ENCODE peak calls at places on chromosomes 16 and 17, in ten cellular contexts. R is lower lobe of right lung; K is CD8-positive, alpha-beta memory T cell; A is nephron progenitor cell; D is AG20443; B is fibroblast of lung; I is B cell; J is stimulated activated effector memory CD8-positive, alpha-beta T cell treated with anti-CD3 and anti-CD28 coated beads, Interleukin-12 subunit alpha, Interleukin-12 subunit beta, amount 100 ng/mL, for 72 hours; Z is putamen; G is activated T-cell treated with anti-CD3 and anti-CD28 coated beads, Interleukin-2, amount 50 U/mL, for 1 hour. F is an unnamed sample.

GRCh38 chr16:86911311-86911999 is 333.1 kb downstream of the FOXL1 start:
- DNase-seq in B (peak), Z (no peak), J (no peak), I (no peak), A (no peak), R (no peak), D (no peak), G (no peak), K (no peak), F (no peak)

GRCh38 chr17:45640141-45640850 is 143.8 kb upstream of the CRHR1 start:
- DNase-seq in R (peak), K (peak), J (peak), A (peak), D (peak), I (peak), Z (peak), B (peak), G (peak), F (no peak)

GRCh38 chr17:44584498-44584897 is 27.2 kb downstream of the FZD2 start:
- DNase-seq in I (no peak), A (no peak), D (no peak), R (no peak), B (peak), G (no peak), K (no peak), Z (no peak), J (no peak), F (no peak)

GRCh38 chr16:87790278-87791023 is 24.7 kb upstream of the KLHDC4 start:
- DNase-seq in B (no peak), J (no peak), G (no peak), D (peak), A (no peak), Z (no peak), R (no peak), I (no peak), K (no peak), F (peak)

GRCh38 chr17:76161113-76161512 is 20.1 kb upstream of the FOXJ1 start:
- DNase-seq in D (no peak), B (no peak), R (no peak), K (no peak), I (no peak), G (no peak), A (no peak), J (no peak), Z (no peak), F (no peak)

GRCh38 chr17:39183766-39184165 is 13.7 kb downstream of the CACNB1 start:
- DNase-seq in A (no peak), D (no peak), K (no peak), I (no peak), R (no peak), J (no peak), B (no peak), G (no peak), Z (no peak), F (no peak)

GRCh38 chr16:49980166-49980565 is 44.9 kb upstream of the CNEP1R1 start:
- DNase-seq in J (no peak), G (no peak), I (no peak), R (no peak), D (peak), K (no peak), A (no peak), Z (no peak), B (peak), F (no peak)

GRCh38 chr17:60920107-60920506 is 242.5 kb downstream of the BCAS3 start:
- DNase-seq in D (no peak), J (no peak), B (no peak), G (no peak), I (no peak), Z (no peak), K (no peak), A (no peak), R (no peak), F (no peak)

GRCh38 chr17:78474631-78475146 is 96.2 kb downstream of the PGS1 start:
- DNase-seq in K (peak), R (no peak), Z (no peak), I (no peak), A (no peak), B (no peak), D (no peak), J (no peak), G (no peak), F (no peak)

GRCh38 chr17:4276514-4276913 is 12.7 kb upstream of the ANKFY1 start:
- DNase-seq in I (no peak), D (no peak), J (no peak), B (no peak), G (no peak), Z (peak), R (no peak), K (no peak), A (no peak), F (no peak)

GRCh38 chr17:40107266-40107980 is 7.0 kb upstream of the NR1D1 start:
- DNase-seq in D (no peak), J (no peak), K (peak), A (no peak), I (no peak), R (no peak), Z (no peak), B (no peak), G (no peak), F (no peak)

GRCh38 chr16:57383276-57384247 is 11.3 kb downstream of the CX3CL1 start:
- DNase-seq in G (no peak), R (no peak), D (peak), J (no peak), Z (no peak), A (no peak), K (peak), I (no peak), B (peak), F (no peak)